ENCODE peak calls at places on chromosomes 2 and 18, in eight cellular contexts. Y, E, T, D, A, L, R and U are unnamed samples.

GRCh38 chr2:105395691-105396090 is 3.2 kb downstream of the FHL2 start:
- DNase-seq in Y (no peak), E (no peak), T (no peak), D (no peak), A (no peak), L (no peak), R (no peak), U (no peak)

GRCh38 chr2:176278927-176279326 is 9.7 kb downstream of the MTX2 start:
- DNase-seq in Y (no peak), E (no peak), T (no peak), D (no peak), A (no peak), L (no peak), R (no peak), U (no peak)

GRCh38 chr2:224946911-224947310 is 95.4 kb downstream of the DOCK10 start:
- DNase-seq in Y (no peak), E (no peak), T (no peak), D (no peak), A (peak; percentile 77), L (no peak), R (peak; percentile 84), U (no peak)

GRCh38 chr2:47690132-47690531 is 92.8 kb upstream of the MSH6 start:
- DNase-seq in Y (no peak), E (no peak), T (no peak), D (no peak), A (no peak), L (no peak), R (no peak), U (no peak)

GRCh38 chr2:162301151-162301804 is 17.2 kb downstream of the IFIH1 start:
- DNase-seq in Y (peak; percentile 78), E (no peak), T (peak; percentile 21), D (peak; percentile 56), A (peak; percentile 69), L (peak; percentile 30), R (peak; percentile 63), U (peak; percentile 28)

GRCh38 chr2:68692511-68692910 is 42.1 kb upstream of the ARHGAP25 start:
- DNase-seq in Y (no peak), E (no peak), T (no peak), D (no peak), A (no peak), L (no peak), R (no peak), U (no peak)

GRCh38 chr2:160491922-160492371 is 1.7 kb downstream of the RBMS1 start:
- DNase-seq in Y (no peak), E (no peak), T (no peak), D (no peak), A (peak; percentile 58), L (peak; percentile 38), R (peak; percentile 65), U (no peak)

GRCh38 chr2:174617120-174617519 is 19.5 kb upstream of the WIPF1 start:
- DNase-seq in Y (no peak), E (no peak), T (no peak), D (no peak), A (no peak), L (no peak), R (no peak), U (no peak)

GRCh38 chr2:150762571-150762970 is 275.1 kb upstream of the RND3 start:
- DNase-seq in Y (no peak), E (no peak), T (no peak), D (no peak), A (no peak), L (no peak), R (no peak), U (no peak)

GRCh38 chr18:12017079-12017478 is 35.8 kb downstream of the IMPA2 start:
- DNase-seq in Y (no peak), E (peak; percentile 23), T (no peak), D (no peak), A (no peak), L (no peak), R (no peak), U (no peak)

GRCh38 chr2:67999332-67999731 is 63.5 kb downstream of the C1D start:
- DNase-seq in Y (no peak), E (no peak), T (no peak), D (no peak), A (no peak), L (no peak), R (no peak), U (no peak)

GRCh38 chr18:13539843-13540535 is 186.4 kb downstream of the FAM210A start:
- DNase-seq in Y (no peak), E (no peak), T (no peak), D (peak; percentile 18), A (no peak), L (no peak), R (peak; percentile 5), U (no peak)

GRCh38 chr2:61670591-61671503 is 132.7 kb upstream of the XPO1 start:
- DNase-seq in Y (peak; percentile 46), E (no peak), T (peak; percentile 36), D (peak; percentile 77), A (peak; percentile 88), L (peak; percentile 27), R (peak; percentile 78), U (peak; percentile 37)

GRCh38 chr2:38600242-38600891 is 2.4 kb downstream of the HNRNPLL start:
- DNase-seq in Y (peak; percentile 18), E (no peak), T (no peak), D (no peak), A (no peak), L (no peak), R (peak; percentile 24), U (no peak)

DNA sequence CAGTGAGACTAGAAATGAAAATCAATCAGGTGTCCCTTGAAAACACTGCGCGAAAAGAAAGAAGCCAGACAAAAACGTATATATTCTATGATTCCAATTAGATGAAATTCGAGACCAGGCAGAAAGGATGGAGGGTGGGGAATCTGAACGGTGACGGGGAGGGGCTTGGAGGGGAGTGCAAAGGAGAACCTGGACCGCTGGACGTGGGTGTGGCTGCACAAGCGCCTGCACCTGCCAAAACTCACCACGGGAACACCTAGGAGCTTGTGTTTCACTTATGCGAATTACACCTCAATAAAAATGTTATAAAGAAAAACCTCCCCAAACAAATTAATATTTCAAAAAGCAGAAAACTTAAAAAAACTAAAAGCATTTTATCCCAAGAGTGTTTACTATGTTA is 21.9 kb downstream of the THAP4 start:
- DNase-seq in Y (no peak), E (no peak), T (no peak), D (no peak), A (no peak), L (no peak), R (no peak), U (no peak)
- H3K27me3 ChIP-seq in Y (no peaks in the 10 kb centered on the region), E (no peaks in the 10 kb centered on the region), T (no peaks in the 10 kb centered on the region), D (no peaks in the 10 kb centered on the region), A (no peaks in the 10 kb centered on the region), L (no peaks in the 10 kb centered on the region), R (no peaks in the 10 kb centered on the region), U (no peaks in the 10 kb centered on the region)

GRCh38 chr18:35729971-35730668 is 148.6 kb downstream of the GALNT1 start:
- DNase-seq in Y (no peak), E (no peak), T (no peak), D (no peak), A (no peak), L (no peak), R (no peak), U (no peak)

GRCh38 chr18:35732134-35732533 is 150.6 kb downstream of the GALNT1 start:
- DNase-seq in Y (no peak), E (no peak), T (no peak), D (no peak), A (no peak), L (no peak), R (no peak), U (no peak)

GRCh38 chr18:35732652-35733051 is 151.1 kb downstream of the GALNT1 start:
- DNase-seq in Y (no peak), E (no peak), T (no peak), D (no peak), A (no peak), L (no peak), R (no peak), U (no peak)

GRCh38 chr18:35728676-35729075 is 147.1 kb downstream of the GALNT1 start:
- DNase-seq in Y (no peak), E (no peak), T (no peak), D (no peak), A (no peak), L (no peak), R (peak; percentile 54), U (no peak)

GRCh38 chr18:35730738-35731370 is 149.3 kb downstream of the GALNT1 start:
- DNase-seq in Y (no peak), E (no peak), T (peak; percentile 21), D (no peak), A (no peak), L (no peak), R (no peak), U (no peak)
- H3K4me3 ChIP-seq in Y (no peak overlapping the region), E (no peak overlapping the region), T (no peak overlapping the region), D (no peak overlapping the region), A (no peak overlapping the region), L (no peak overlapping the region), R (no peak overlapping the region), U (no peak overlapping the region)

DNA sequence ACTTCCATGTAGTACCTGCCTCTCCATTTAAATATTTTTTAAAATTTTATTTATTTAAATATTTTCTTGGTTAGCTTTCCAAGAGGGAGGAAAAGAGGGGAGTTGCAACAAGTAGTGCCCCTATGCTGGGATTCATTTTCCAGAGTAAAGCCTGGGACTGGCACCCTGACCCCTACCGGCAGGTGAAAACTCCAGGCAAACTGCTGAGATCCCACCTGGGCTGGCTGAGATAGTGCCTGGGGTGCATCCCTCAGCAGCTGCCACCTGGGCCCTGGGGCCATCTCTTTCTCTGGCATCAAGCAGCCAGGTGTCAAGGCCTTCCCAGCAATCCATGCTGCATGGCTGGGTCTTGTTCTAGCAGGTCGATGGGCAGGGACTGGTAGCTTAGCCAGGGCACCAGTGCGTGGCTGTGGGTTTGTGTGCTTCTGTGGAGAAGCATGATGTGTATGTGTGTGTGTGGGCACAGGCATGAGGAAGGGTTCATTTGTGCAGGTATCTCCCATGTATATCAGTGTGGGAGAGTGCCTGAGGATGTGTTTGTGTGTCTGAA is 6.5 kb downstream of the SIX2 start:
- DNase-seq in Y (no peak), E (no peak), T (no peak), D (no peak), A (no peak), L (no peak), R (no peak), U (no peak)
- H3K27me3 ChIP-seq in Y (peaks cover 100% of the 10 kb centered on the region), E (peaks cover 100% of the 10 kb centered on the region), T (peaks cover 100% of the 10 kb centered on the region), D (peaks cover 4% of the 10 kb centered on the region), A (no peaks in the 10 kb centered on the region), L (no peaks in the 10 kb centered on the region), R (peaks cover 80% of the 10 kb centered on the region), U (peaks cover 10% of the 10 kb centered on the region)

GRCh38 chr2:203813684-203814083 is 53.9 kb upstream of the CTLA4 start:
- DNase-seq in Y (no peak), E (no peak), T (no peak), D (no peak), A (no peak), L (no peak), R (no peak), U (no peak)

GRCh38 chr2:203817147-203817546 is 50.4 kb upstream of the CTLA4 start:
- DNase-seq in Y (no peak), E (no peak), T (no peak), D (no peak), A (peak; percentile 60), L (no peak), R (no peak), U (no peak)

GRCh38 chr2:203812294-203813221 is 55.0 kb upstream of the CTLA4 start:
- DNase-seq in Y (no peak), E (no peak), T (no peak), D (no peak), A (no peak), L (no peak), R (no peak), U (no peak)

GRCh38 chr2:203815541-203815898 is 52.1 kb upstream of the CTLA4 start:
- DNase-seq in Y (no peak), E (no peak), T (no peak), D (no peak), A (no peak), L (no peak), R (no peak), U (no peak)

GRCh38 chr2:203814661-203815540 is 52.7 kb upstream of the CTLA4 start:
- DNase-seq in Y (peak; percentile 73), E (peak; percentile 73), T (peak; percentile 48), D (peak; percentile 59), A (peak; percentile 88), L (no peak), R (peak; percentile 78), U (no peak)
- H3K4me3 ChIP-seq in Y (no peak overlapping the region), E (no peak overlapping the region), T (no peak overlapping the region), D (no peak overlapping the region), A (peak overlapping the region; percentile 27), L (no peak overlapping the region), R (no peak overlapping the region), U (no peak overlapping the region)